ENCODE peak calls at places on chromosomes 3 and 15, in seven cellular contexts. O is left lung, F is heart right ventricle, P is cardiac muscle cell, W is tibial artery, R is mammary epithelial cell, D is adrenal gland. Q is an unnamed sample.

GRCh38 chr15:57245130-57245529 is 131.2 kb upstream of the CGNL1 start:
- DNase-seq in O (no peak), F (no peak), P (no peak), W (no peak), R (no peak), D (no peak), Q (no peak)

GRCh38 chr3:94862703-94863102 is 799.8 kb downstream of the NSUN3 start:
- DNase-seq in O (no peak), F (no peak), P (peak; percentile 16), W (no peak), R (no peak), D (peak; percentile 23), Q (peak; percentile 45)

GRCh38 chr15:39549912-39550311 is 31.0 kb upstream of the THBS1 start:
- DNase-seq in O (no peak), F (peak; percentile 5), P (no peak), W (no peak), R (no peak), D (no peak), Q (no peak)

GRCh38 chr3:55162031-55162784 is 234.3 kb upstream of the LRTM1 start:
- DNase-seq in O (no peak), F (no peak), P (no peak), W (no peak), R (peak; percentile 9), D (peak; percentile 10), Q (no peak)

GRCh38 chr15:93088200-93088980 is 621 bp downstream of the RGMA start:
- DNase-seq in O (no peak), F (no peak), P (peak; percentile 48), W (no peak), R (peak; percentile 27), D (no peak), Q (peak; percentile 36)

GRCh38 chr3:66441124-66441523 is 59.7 kb downstream of the LRIG1 start:
- DNase-seq in O (no peak), F (no peak), P (no peak), W (no peak), R (peak; percentile 67), D (no peak), Q (no peak)

GRCh38 chr3:169072494-169072893 is 591.0 kb downstream of the MECOM start:
- DNase-seq in O (no peak), F (no peak), P (no peak), W (no peak), R (no peak), D (no peak), Q (no peak)

GRCh38 chr15:74422370-74422722 is 11.4 kb downstream of the SEMA7A start:
- DNase-seq in O (no peak), F (no peak), P (peak; percentile 27), W (no peak), R (no peak), D (no peak), Q (no peak)

GRCh38 chr3:37400355-37400754 is 226.0 kb upstream of the LRRFIP2 start:
- DNase-seq in O (no peak), F (no peak), P (no peak), W (no peak), R (no peak), D (no peak), Q (no peak)

GRCh38 chr3:13044496-13045244 is 28.6 kb downstream of the IQSEC1 start:
- DNase-seq in O (no peak), F (no peak), P (no peak), W (no peak), R (no peak), D (no peak), Q (no peak)

GRCh38 chr3:40872562-40872961 is 326.7 kb upstream of the CTNNB1 start:
- DNase-seq in O (no peak), F (no peak), P (no peak), W (no peak), R (no peak), D (no peak), Q (no peak)

GRCh38 chr15:48109856-48110531 is 10.8 kb upstream of the SLC24A5 start:
- DNase-seq in O (no peak), F (no peak), P (no peak), W (no peak), R (no peak), D (no peak), Q (no peak)

GRCh38 chr3:31959951-31960792 is 20.9 kb downstream of the OSBPL10 start:
- DNase-seq in O (no peak), F (no peak), P (no peak), W (no peak), R (no peak), D (no peak), Q (peak; percentile 77)

GRCh38 chr3:121834079-121834730 is 655 bp downstream of the IQCB1 start:
- DNase-seq in O (no peak), F (no peak), P (peak; percentile 26), W (no peak), R (peak; percentile 37), D (peak; percentile 30), Q (no peak)

GRCh38 chr15:50116477-50116876 is 2.6 kb downstream of the ATP8B4 start:
- DNase-seq in O (no peak), F (no peak), P (peak; percentile 42), W (no peak), R (peak; percentile 24), D (peak; percentile 32), Q (peak; percentile 21)

GRCh38 chr3:27452368-27453090 is 31.7 kb downstream of the SLC4A7 start:
- DNase-seq in O (no peak), F (no peak), P (no peak), W (no peak), R (no peak), D (no peak), Q (no peak)

GRCh38 chr3:50572158-50572557 is 2.8 kb downstream of the HEMK1 start:
- DNase-seq in O (peak; percentile 76), F (peak; percentile 72), P (peak; percentile 75), W (peak; percentile 80), R (peak; percentile 53), D (peak; percentile 73), Q (peak; percentile 72)

GRCh38 chr15:70493787-70494514 is 269.4 kb downstream of the UACA start:
- DNase-seq in O (no peak), F (no peak), P (no peak), W (no peak), R (no peak), D (no peak), Q (no peak)

GRCh38 chr3:133943639-133944131 is 48.0 kb upstream of the RAB6B start:
- DNase-seq in O (peak; percentile 46), F (no peak), P (no peak), W (peak; percentile 55), R (peak; percentile 90), D (no peak), Q (no peak)

GRCh38 chr15:36361351-36361870 is 218.0 kb upstream of the CDIN1 start:
- DNase-seq in O (no peak), F (no peak), P (no peak), W (no peak), R (no peak), D (no peak), Q (no peak)

GRCh38 chr15:43723151-43723550 is 23.1 kb upstream of the PDIA3 start:
- DNase-seq in O (no peak), F (no peak), P (no peak), W (no peak), R (no peak), D (no peak), Q (no peak)

GRCh38 chr3:120348981-120349818 is at the start of gene LRRC58:
- DNase-seq in O (peak; percentile 91), F (peak; percentile 85), P (peak; percentile 94), W (peak; percentile 95), R (peak; percentile 95), D (peak; percentile 93), Q (peak; percentile 88)

GRCh38 chr3:48013288-48013980 is 2.8 kb downstream of the MAP4 start:
- DNase-seq in O (no peak), F (peak; percentile 48), P (peak; percentile 77), W (no peak), R (peak; percentile 62), D (peak; percentile 58), Q (no peak)

GRCh38 chr3:127574880-127575878 is 15.4 kb downstream of the TPRA1 start:
- DNase-seq in O (peak; percentile 83), F (peak; percentile 79), P (peak; percentile 84), W (peak; percentile 91), R (peak; percentile 82), D (peak; percentile 80), Q (peak; percentile 89)

GRCh38 chr15:58873267-58873666 is 60.2 kb downstream of the SLTM start:
- DNase-seq in O (no peak), F (no peak), P (no peak), W (no peak), R (peak; percentile 71), D (no peak), Q (no peak)

GRCh38 chr3:152593242-152593641 is 241.7 kb upstream of the P2RY1 start:
- DNase-seq in O (no peak), F (no peak), P (no peak), W (no peak), R (no peak), D (no peak), Q (no peak)
- H3K36me3 ChIP-seq in O (no peaks in the 10 kb centered on the region), F (no peaks in the 10 kb centered on the region), P (no peaks in the 10 kb centered on the region), W (no peaks in the 10 kb centered on the region), R (no peaks in the 10 kb centered on the region), D (no peaks in the 10 kb centered on the region), Q (no peaks in the 10 kb centered on the region)

GRCh38 chr3:130916507-130917167 is 22.8 kb downstream of the ATP2C1 start:
- DNase-seq in O (no peak), F (no peak), P (no peak), W (no peak), R (no peak), D (no peak), Q (no peak)

GRCh38 chr3:130915567-130916292 is 21.8 kb downstream of the ATP2C1 start:
- DNase-seq in O (no peak), F (no peak), P (no peak), W (no peak), R (peak; percentile 29), D (no peak), Q (peak; percentile 27)

DNA sequence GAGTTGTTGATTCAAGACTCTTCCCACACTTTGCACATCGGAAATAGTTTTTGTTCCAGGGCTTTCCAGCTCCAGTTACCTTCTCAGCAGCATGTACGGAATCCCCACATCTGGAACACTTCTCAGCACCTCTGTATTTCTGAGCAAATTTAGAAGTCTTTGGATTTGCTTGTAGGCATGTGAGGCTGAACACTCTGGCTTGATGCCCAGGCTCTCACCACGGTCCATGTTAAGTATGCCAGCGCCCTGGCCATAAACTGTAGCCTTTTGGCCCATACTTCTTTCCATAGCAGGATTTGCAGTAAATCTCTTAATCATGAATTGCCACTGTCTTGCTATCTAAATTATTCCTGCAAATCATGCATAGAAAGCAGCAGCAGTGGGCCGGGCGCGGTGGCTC is 24.4 kb downstream of the ATP2C1 start:
- DNase-seq in O (no peak), F (peak; percentile 20), P (no peak), W (no peak), R (no peak), D (no peak), Q (no peak)
- H3K9me3 ChIP-seq in O (peaks cover 10% of the 10 kb centered on the region), F (peaks cover 26% of the 10 kb centered on the region), P (no peaks in the 10 kb centered on the region), W (no peaks in the 10 kb centered on the region), R (no peaks in the 10 kb centered on the region), D (no peaks in the 10 kb centered on the region), Q (no peaks in the 10 kb centered on the region)

GRCh38 chr3:172307143-172307560 is 141.1 kb downstream of the GHSR start:
- DNase-seq in O (no peak), F (no peak), P (no peak), W (no peak), R (peak; percentile 86), D (no peak), Q (no peak)
- H3K36me3 ChIP-seq in O (peaks cover 76% of the 10 kb centered on the region), F (peaks cover 81% of the 10 kb centered on the region), P (peaks cover 28% of the 10 kb centered on the region), W (peaks cover 40% of the 10 kb centered on the region), R (peaks cover 12% of the 10 kb centered on the region), D (no peaks in the 10 kb centered on the region), Q (peaks cover 9% of the 10 kb centered on the region)

DNA sequence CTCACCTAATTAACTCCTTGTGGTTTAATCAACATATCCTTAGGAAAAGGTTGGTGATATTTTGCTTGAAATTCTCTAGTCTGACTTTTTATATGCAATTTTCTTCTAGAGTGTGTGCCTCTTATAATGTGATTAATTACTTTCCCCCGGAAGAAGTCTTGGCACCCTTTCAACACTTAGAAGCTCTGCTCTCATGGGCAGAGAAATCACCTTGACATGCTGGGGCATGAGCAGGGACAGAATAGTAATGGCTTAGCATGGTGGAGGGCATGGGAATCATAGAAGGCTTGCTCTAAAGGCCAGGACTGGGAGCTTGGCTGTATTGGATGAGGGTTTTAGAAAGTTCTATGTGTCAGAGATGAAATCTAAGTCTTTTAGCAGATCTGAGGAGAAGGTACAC is 293.5 kb downstream of the AGBL1 start:
- DNase-seq in O (no peak), F (no peak), P (no peak), W (no peak), R (peak; percentile 76), D (no peak), Q (no peak)
- H3K9me3 ChIP-seq in O (no peaks in the 10 kb centered on the region), F (peaks cover 15% of the 10 kb centered on the region), P (no peaks in the 10 kb centered on the region), W (no peaks in the 10 kb centered on the region), R (peaks cover 7% of the 10 kb centered on the region), D (no peaks in the 10 kb centered on the region), Q (peaks cover 5% of the 10 kb centered on the region)

Q was measured in HAP-1.